ENCODE peak calls at places on chromosomes 3 and 15, in seven cellular contexts. M, G, K, F, N, Y and L are unnamed samples.

GRCh38 chr15:90291679-90292356 is 26.3 kb downstream of the NGRN start:
- DNase-seq in M (peak; percentile 71), G (no peak), K (peak; percentile 57), F (peak; percentile 69), N (peak; percentile 69), Y (no peak), L (peak; percentile 70)

GRCh38 chr3:156181509-156181908 is 61.1 kb downstream of the KCNAB1 start:
- DNase-seq in M (no peak), G (no peak), K (no peak), F (no peak), N (no peak), Y (no peak), L (peak; percentile 23)

GRCh38 chr3:196965112-196965803 is 3.4 kb downstream of the PIGZ start:
- DNase-seq in M (no peak), G (no peak), K (no peak), F (no peak), N (no peak), Y (no peak), L (no peak)

GRCh38 chr3:124558898-124559649 is 171.2 kb upstream of the UMPS start:
- DNase-seq in M (peak; percentile 48), G (no peak), K (peak; percentile 79), F (no peak), N (peak; percentile 78), Y (peak; percentile 91), L (no peak)

GRCh38 chr15:75212200-75212858 is 10.6 kb downstream of the C15orf39 start:
- DNase-seq in M (no peak), G (no peak), K (no peak), F (no peak), N (no peak), Y (no peak), L (no peak)

GRCh38 chr3:139320551-139321309 is 23.1 kb upstream of the MRPS22 start:
- DNase-seq in M (no peak), G (no peak), K (no peak), F (no peak), N (no peak), Y (no peak), L (no peak)

GRCh38 chr3:88059380-88060160 is 515 bp downstream of the ZNF654 start:
- DNase-seq in M (no peak), G (peak; percentile 3), K (peak; percentile 15), F (peak; percentile 22), N (no peak), Y (no peak), L (no peak)

GRCh38 chr3:152865675-152866074 is 30.7 kb downstream of the P2RY1 start:
- DNase-seq in M (no peak), G (no peak), K (no peak), F (no peak), N (no peak), Y (no peak), L (peak; percentile 23)

GRCh38 chr3:115916866-115917265 is 293.6 kb downstream of the GAP43 start:
- DNase-seq in M (no peak), G (no peak), K (no peak), F (no peak), N (no peak), Y (no peak), L (peak; percentile 39)

GRCh38 chr15:76904461-76905012 is 603 bp downstream of the SCAPER start:
- DNase-seq in M (no peak), G (peak; percentile 38), K (peak; percentile 36), F (no peak), N (peak; percentile 67), Y (peak; percentile 42), L (peak; percentile 35)

GRCh38 chr3:194732617-194733016 is 46.9 kb downstream of the FAM43A start:
- DNase-seq in M (no peak), G (no peak), K (no peak), F (no peak), N (no peak), Y (no peak), L (no peak)

GRCh38 chr3:146845361-146845760 is 240.2 kb upstream of the PLSCR5 start:
- DNase-seq in M (no peak), G (no peak), K (no peak), F (no peak), N (no peak), Y (no peak), L (no peak)

GRCh38 chr15:90104551-90104950 is 2.3 kb upstream of the IDH2 start:
- DNase-seq in M (no peak), G (no peak), K (peak; percentile 59), F (no peak), N (no peak), Y (no peak), L (no peak)

GRCh38 chr3:10366681-10367101 is 45.8 kb upstream of the SEC13 start:
- DNase-seq in M (peak; percentile 90), G (no peak), K (no peak), F (no peak), N (no peak), Y (peak; percentile 63), L (no peak)

GRCh38 chr15:90677807-90678790 is 39.0 kb upstream of the BLM start:
- DNase-seq in M (no peak), G (no peak), K (peak; percentile 25), F (peak; percentile 32), N (no peak), Y (no peak), L (no peak)

GRCh38 chr15:73946795-73947370 is 20.6 kb downstream of the LOXL1 start:
- DNase-seq in M (no peak), G (no peak), K (no peak), F (no peak), N (peak; percentile 46), Y (no peak), L (no peak)

GRCh38 chr3:170623524-170623923 is 37.6 kb upstream of the SLC7A14 start:
- DNase-seq in M (no peak), G (no peak), K (no peak), F (no peak), N (no peak), Y (no peak), L (no peak)

GRCh38 chr15:67822537-67823370 is 2.6 kb upstream of the SKOR1 start:
- DNase-seq in M (no peak), G (no peak), K (no peak), F (no peak), N (no peak), Y (no peak), L (no peak)

GRCh38 chr15:65201918-65202317 is 9.4 kb downstream of the CILP start:
- DNase-seq in M (no peak), G (no peak), K (no peak), F (no peak), N (no peak), Y (no peak), L (no peak)

GRCh38 chr15:98599911-98600685 is 48.2 kb upstream of the IGF1R start:
- DNase-seq in M (no peak), G (no peak), K (peak; percentile 29), F (no peak), N (peak; percentile 64), Y (peak; percentile 65), L (no peak)

GRCh38 chr3:114092151-114093000 is 35.8 kb downstream of the QTRT2 start:
- DNase-seq in M (no peak), G (no peak), K (no peak), F (no peak), N (no peak), Y (peak; percentile 81), L (no peak)

GRCh38 chr15:42151736-42152135 is 4.7 kb downstream of the PLA2G4F start:
- DNase-seq in M (no peak), G (no peak), K (no peak), F (no peak), N (peak; percentile 33), Y (peak; percentile 45), L (no peak)

GRCh38 chr3:42894693-42895092 is 11.2 kb upstream of the ZNF662 start:
- DNase-seq in M (no peak), G (no peak), K (no peak), F (no peak), N (no peak), Y (no peak), L (no peak)

GRCh38 chr3:48013288-48013980 is 2.8 kb downstream of the MAP4 start:
- DNase-seq in M (peak; percentile 38), G (no peak), K (no peak), F (no peak), N (no peak), Y (peak; percentile 60), L (no peak)

GRCh38 chr3:45516829-45517228 is 77.7 kb upstream of the LIMD1 start:
- DNase-seq in M (no peak), G (no peak), K (no peak), F (no peak), N (no peak), Y (peak; percentile 33), L (no peak)

DNA sequence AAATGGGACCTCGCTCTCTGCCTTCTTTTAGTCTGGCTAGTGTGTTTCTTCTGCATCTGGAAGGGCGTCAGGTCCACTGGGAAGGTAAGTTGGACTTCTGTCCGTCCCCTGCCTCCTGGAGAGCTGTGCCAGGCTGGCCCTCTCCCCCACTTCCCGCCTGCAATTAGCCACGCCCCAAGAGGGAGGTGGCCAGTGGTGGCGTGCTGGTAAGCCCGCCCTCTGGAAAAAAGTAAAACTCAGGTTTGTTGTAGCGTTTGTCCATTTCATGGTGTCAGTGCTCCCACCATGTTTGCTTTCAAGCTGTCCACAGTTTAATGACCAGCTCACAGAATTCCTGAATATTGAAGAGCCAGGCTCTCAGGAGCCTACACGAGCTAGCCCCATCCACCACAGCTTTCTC is 55.6 kb downstream of the SLC6A6 start:
- DNase-seq in M (no peak), G (no peak), K (no peak), F (no peak), N (no peak), Y (no peak), L (no peak)
- H3K4me1 ChIP-seq in M (peaks cover 10% of the 10 kb centered on the region), G (peaks cover 8% of the 10 kb centered on the region), K (peaks cover 22% of the 10 kb centered on the region), F (no peaks in the 10 kb centered on the region), N (peaks cover 31% of the 10 kb centered on the region), Y (peaks cover 48% of the 10 kb centered on the region), L (peaks cover 4% of the 10 kb centered on the region)

GRCh38 chr15:99615460-99615859 is 49.7 kb downstream of the MEF2A start:
- DNase-seq in M (no peak), G (no peak), K (no peak), F (no peak), N (no peak), Y (no peak), L (no peak)
- H3K4me1 ChIP-seq in M (no peaks in the 10 kb centered on the region), G (peaks cover 4% of the 10 kb centered on the region), K (peaks cover 63% of the 10 kb centered on the region), F (no peaks in the 10 kb centered on the region), N (peaks cover 48% of the 10 kb centered on the region), Y (no peaks in the 10 kb centered on the region), L (peaks cover 4% of the 10 kb centered on the region)

GRCh38 chr15:69389426-69389825 is 24.7 kb upstream of the KIF23 start:
- DNase-seq in M (no peak), G (no peak), K (no peak), F (no peak), N (peak; percentile 44), Y (no peak), L (no peak)
- H3K4me1 ChIP-seq in M (peaks cover 45% of the 10 kb centered on the region), G (peaks cover 9% of the 10 kb centered on the region), K (peaks cover 2% of the 10 kb centered on the region), F (peaks cover 3% of the 10 kb centered on the region), N (peaks cover 5% of the 10 kb centered on the region), Y (peaks cover 6% of the 10 kb centered on the region), L (peaks cover 22% of the 10 kb centered on the region)

GRCh38 chr3:172170310-172170709 is 130.9 kb downstream of the FNDC3B start:
- DNase-seq in M (no peak), G (no peak), K (no peak), F (no peak), N (no peak), Y (no peak), L (no peak)

GRCh38 chr3:172167892-172168648 is 128.7 kb downstream of the FNDC3B start:
- DNase-seq in M (no peak), G (no peak), K (no peak), F (no peak), N (no peak), Y (no peak), L (peak; percentile 44)

GRCh38 chr3:172171396-172172075 is 132.2 kb downstream of the FNDC3B start:
- DNase-seq in M (no peak), G (no peak), K (no peak), F (no peak), N (no peak), Y (no peak), L (no peak)

GRCh38 chr3:172173316-172174271 is 134.2 kb downstream of the FNDC3B start:
- DNase-seq in M (no peak), G (no peak), K (no peak), F (no peak), N (no peak), Y (no peak), L (peak; percentile 86)

GRCh38 chr3:172170841-172171240 is 131.5 kb downstream of the FNDC3B start:
- DNase-seq in M (no peak), G (no peak), K (no peak), F (no peak), N (no peak), Y (no peak), L (no peak)
- H3K4me1 ChIP-seq in M (peaks cover 25% of the 10 kb centered on the region), G (peaks cover 18% of the 10 kb centered on the region), K (peaks cover 64% of the 10 kb centered on the region), F (peaks cover 13% of the 10 kb centered on the region), N (peaks cover 47% of the 10 kb centered on the region), Y (peaks cover 43% of the 10 kb centered on the region), L (peaks cover 8% of the 10 kb centered on the region)